ENCODE peak calls at places on chromosomes 7 and 10, in six cellular contexts. One of them, this sample, is unnamed.

GRCh38 chr7:2309889-2310331 is 4.3 kb downstream of the SNX8 start:
- DNase-seq in posterior vena cava: no peak
- DNase-seq in stimulated activated CD4-positive, alpha-beta T cell treated with anti-CD3 and anti-CD28 coated beads, TNF-alpha, amount 100 ng/mL, for 4 hours: no peak
- DNase-seq in mucosa of descending colon: no peak
- DNase-seq in H9: peak; percentile 86
- DNase-seq in NCI-H1417: no peak
- DNase-seq in this sample: peak; percentile 24

GRCh38 chr7:115748123-115748738 is 282.3 kb downstream of the TFEC start:
- DNase-seq in posterior vena cava: no peak
- DNase-seq in stimulated activated CD4-positive, alpha-beta T cell treated with anti-CD3 and anti-CD28 coated beads, TNF-alpha, amount 100 ng/mL, for 4 hours: no peak
- DNase-seq in mucosa of descending colon: peak; percentile 42
- DNase-seq in H9: no peak
- DNase-seq in NCI-H1417: peak; percentile 46
- DNase-seq in this sample: no peak

GRCh38 chr7:146772581-146772980 is 656.0 kb downstream of the CNTNAP2 start:
- DNase-seq in posterior vena cava: no peak
- DNase-seq in stimulated activated CD4-positive, alpha-beta T cell treated with anti-CD3 and anti-CD28 coated beads, TNF-alpha, amount 100 ng/mL, for 4 hours: no peak
- DNase-seq in mucosa of descending colon: no peak
- DNase-seq in H9: peak; percentile 80
- DNase-seq in NCI-H1417: no peak
- DNase-seq in this sample: no peak

GRCh38 chr10:11433657-11434056 is 177.8 kb downstream of the USP6NL start:
- DNase-seq in posterior vena cava: no peak
- DNase-seq in stimulated activated CD4-positive, alpha-beta T cell treated with anti-CD3 and anti-CD28 coated beads, TNF-alpha, amount 100 ng/mL, for 4 hours: no peak
- DNase-seq in mucosa of descending colon: no peak
- DNase-seq in H9: peak; percentile 36
- DNase-seq in NCI-H1417: no peak
- DNase-seq in this sample: no peak

GRCh38 chr10:110078317-110078716 is 70.5 kb downstream of the ADD3 start:
- DNase-seq in posterior vena cava: no peak
- DNase-seq in stimulated activated CD4-positive, alpha-beta T cell treated with anti-CD3 and anti-CD28 coated beads, TNF-alpha, amount 100 ng/mL, for 4 hours: no peak
- DNase-seq in mucosa of descending colon: no peak
- DNase-seq in H9: no peak
- DNase-seq in NCI-H1417: no peak
- DNase-seq in this sample: no peak

GRCh38 chr10:33237736-33238624 is 96.5 kb downstream of the NRP1 start:
- DNase-seq in posterior vena cava: no peak
- DNase-seq in stimulated activated CD4-positive, alpha-beta T cell treated with anti-CD3 and anti-CD28 coated beads, TNF-alpha, amount 100 ng/mL, for 4 hours: no peak
- DNase-seq in mucosa of descending colon: no peak
- DNase-seq in H9: no peak
- DNase-seq in NCI-H1417: no peak
- DNase-seq in this sample: no peak

GRCh38 chr7:100369105-100369504 is 4.2 kb upstream of the PILRA start:
- DNase-seq in posterior vena cava: peak; percentile 92
- DNase-seq in stimulated activated CD4-positive, alpha-beta T cell treated with anti-CD3 and anti-CD28 coated beads, TNF-alpha, amount 100 ng/mL, for 4 hours: no peak
- DNase-seq in mucosa of descending colon: peak; percentile 58
- DNase-seq in H9: no peak
- DNase-seq in NCI-H1417: no peak
- DNase-seq in this sample: no peak

GRCh38 chr10:97974526-97975525 is 55.6 kb downstream of the CRTAC1 start:
- DNase-seq in posterior vena cava: no peak
- DNase-seq in stimulated activated CD4-positive, alpha-beta T cell treated with anti-CD3 and anti-CD28 coated beads, TNF-alpha, amount 100 ng/mL, for 4 hours: no peak
- DNase-seq in mucosa of descending colon: no peak
- DNase-seq in H9: no peak
- DNase-seq in NCI-H1417: no peak
- DNase-seq in this sample: peak; percentile 79

GRCh38 chr7:29177963-29178612 is 16.5 kb upstream of the CHN2 start:
- DNase-seq in posterior vena cava: peak; percentile 86
- DNase-seq in stimulated activated CD4-positive, alpha-beta T cell treated with anti-CD3 and anti-CD28 coated beads, TNF-alpha, amount 100 ng/mL, for 4 hours: no peak
- DNase-seq in mucosa of descending colon: peak; percentile 44
- DNase-seq in H9: no peak
- DNase-seq in NCI-H1417: no peak
- DNase-seq in this sample: no peak

GRCh38 chr10:31366703-31367102 is 47.7 kb downstream of the ZEB1 start:
- DNase-seq in posterior vena cava: no peak
- DNase-seq in stimulated activated CD4-positive, alpha-beta T cell treated with anti-CD3 and anti-CD28 coated beads, TNF-alpha, amount 100 ng/mL, for 4 hours: no peak
- DNase-seq in mucosa of descending colon: no peak
- DNase-seq in H9: no peak
- DNase-seq in NCI-H1417: no peak
- DNase-seq in this sample: no peak

This sample was measured in retina.